ENCODE peak calls at places on chromosome 18, in five cellular contexts. One of them, this sample, is unnamed.

GRCh38 chr18:48843162-48843561 is 107.6 kb downstream of the SMAD7 start:
- DNase-seq in nephron progenitor cell: no peak
- DNase-seq in heart left ventricle: peak
- DNase-seq in HFFc6: no peak
- DNase-seq in psoas muscle: peak
- DNase-seq in this sample: no peak

GRCh38 chr18:74499633-74500032 is 3.5 kb downstream of the CNDP2 start:
- DNase-seq in nephron progenitor cell: no peak
- DNase-seq in heart left ventricle: peak
- DNase-seq in HFFc6: no peak
- DNase-seq in psoas muscle: peak
- DNase-seq in this sample: peak

GRCh38 chr18:48545690-48546365 is 7.0 kb downstream of the CTIF start:
- DNase-seq in nephron progenitor cell: peak
- DNase-seq in heart left ventricle: peak
- DNase-seq in HFFc6: peak
- DNase-seq in psoas muscle: peak
- DNase-seq in this sample: peak

GRCh38 chr18:34821669-34822210 is 111.6 kb downstream of the DTNA start:
- DNase-seq in nephron progenitor cell: no peak
- DNase-seq in heart left ventricle: no peak
- DNase-seq in HFFc6: peak
- DNase-seq in psoas muscle: no peak
- DNase-seq in this sample: no peak

GRCh38 chr18:8496186-8496585 is 113.1 kb upstream of the RAB12 start:
- DNase-seq in nephron progenitor cell: no peak
- DNase-seq in heart left ventricle: no peak
- DNase-seq in HFFc6: no peak
- DNase-seq in psoas muscle: no peak
- DNase-seq in this sample: no peak

GRCh38 chr18:23588836-23589560 is 2.7 kb upstream of the NPC1 start:
- DNase-seq in nephron progenitor cell: no peak
- DNase-seq in heart left ventricle: no peak
- DNase-seq in HFFc6: no peak
- DNase-seq in psoas muscle: no peak
- DNase-seq in this sample: no peak

GRCh38 chr18:50879302-50880107 is 587 bp downstream of the ME2 start:
- DNase-seq in nephron progenitor cell: no peak
- DNase-seq in heart left ventricle: no peak
- DNase-seq in HFFc6: peak
- DNase-seq in psoas muscle: no peak
- DNase-seq in this sample: no peak

GRCh38 chr18:22309191-22309590 is 108.5 kb downstream of the CTAGE1 start:
- DNase-seq in nephron progenitor cell: no peak
- DNase-seq in heart left ventricle: no peak
- DNase-seq in HFFc6: peak
- DNase-seq in psoas muscle: no peak
- DNase-seq in this sample: no peak

GRCh38 chr18:50560681-50561629 is 1.1 kb downstream of the MAPK4 start:
- DNase-seq in nephron progenitor cell: peak
- DNase-seq in heart left ventricle: no peak
- DNase-seq in HFFc6: no peak
- DNase-seq in psoas muscle: no peak
- DNase-seq in this sample: peak

GRCh38 chr18:42798606-42799005 is 316.9 kb downstream of the RIT2 start:
- DNase-seq in nephron progenitor cell: no peak
- DNase-seq in heart left ventricle: no peak
- DNase-seq in HFFc6: no peak
- DNase-seq in psoas muscle: no peak
- DNase-seq in this sample: no peak

GRCh38 chr18:74288730-74289129 is 3.0 kb downstream of the CYB5A start:
- DNase-seq in nephron progenitor cell: no peak
- DNase-seq in heart left ventricle: no peak
- DNase-seq in HFFc6: no peak
- DNase-seq in psoas muscle: no peak
- DNase-seq in this sample: no peak

DNA sequence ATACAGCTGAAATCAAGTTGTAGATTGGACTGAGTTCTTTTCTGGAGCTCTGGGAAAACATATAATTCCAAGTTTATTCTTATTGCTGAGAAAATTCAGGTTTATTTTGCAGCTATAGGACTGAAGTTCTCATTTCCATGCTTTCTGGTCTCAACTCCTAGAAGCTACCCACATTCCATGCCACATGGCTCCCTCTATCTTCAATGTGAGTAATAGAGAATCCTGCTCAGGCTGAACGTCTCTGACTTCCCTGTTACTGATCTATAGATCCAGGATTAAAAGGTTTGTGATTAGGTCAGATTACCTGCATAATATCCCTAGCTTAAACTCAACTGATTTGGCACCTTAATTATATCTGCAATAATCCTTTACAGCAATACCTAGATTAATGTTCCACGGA is 453.8 kb upstream of the MC4R start:
- DNase-seq in nephron progenitor cell: no peak
- DNase-seq in heart left ventricle: no peak
- DNase-seq in HFFc6: no peak
- DNase-seq in psoas muscle: no peak
- DNase-seq in this sample: no peak
- TF ChIP-seq CTCF in nephron progenitor cell: no peak
- TF ChIP-seq CTCF in heart left ventricle: no peak
- TF ChIP-seq CTCF in HFFc6: no peak
- TF ChIP-seq CTCF in psoas muscle: no peak
- TF ChIP-seq CTCF in this sample: no peak

GRCh38 chr18:61893304-61893970 is 630 bp upstream of the RNF152 start:
- DNase-seq in nephron progenitor cell: peak
- DNase-seq in heart left ventricle: peak
- DNase-seq in HFFc6: peak
- DNase-seq in psoas muscle: peak
- DNase-seq in this sample: peak
- TF ChIP-seq CTCF in nephron progenitor cell: no peak
- TF ChIP-seq CTCF in heart left ventricle: no peak
- TF ChIP-seq CTCF in HFFc6: peak
- TF ChIP-seq CTCF in psoas muscle: no peak
- TF ChIP-seq CTCF in this sample: peak

GRCh38 chr18:72768681-72769229 is 99.0 kb downstream of the NETO1 start:
- DNase-seq in nephron progenitor cell: no peak
- DNase-seq in heart left ventricle: no peak
- DNase-seq in HFFc6: no peak
- DNase-seq in psoas muscle: no peak
- DNase-seq in this sample: no peak
- TF ChIP-seq CTCF in nephron progenitor cell: no peak
- TF ChIP-seq CTCF in heart left ventricle: no peak
- TF ChIP-seq CTCF in HFFc6: no peak
- TF ChIP-seq CTCF in psoas muscle: no peak
- TF ChIP-seq CTCF in this sample: no peak

GRCh38 chr18:13410471-13410870 is 191.9 kb downstream of the LDLRAD4 start:
- DNase-seq in nephron progenitor cell: no peak
- DNase-seq in heart left ventricle: no peak
- DNase-seq in HFFc6: no peak
- DNase-seq in psoas muscle: no peak
- DNase-seq in this sample: no peak

GRCh38 chr18:13412901-13413300 is 194.3 kb downstream of the LDLRAD4 start:
- DNase-seq in nephron progenitor cell: no peak
- DNase-seq in heart left ventricle: no peak
- DNase-seq in HFFc6: no peak
- DNase-seq in psoas muscle: peak
- DNase-seq in this sample: no peak

GRCh38 chr18:13407484-13407883 is 188.9 kb downstream of the LDLRAD4 start:
- DNase-seq in nephron progenitor cell: no peak
- DNase-seq in heart left ventricle: no peak
- DNase-seq in HFFc6: no peak
- DNase-seq in psoas muscle: no peak
- DNase-seq in this sample: no peak

GRCh38 chr18:13412017-13412416 is 193.5 kb downstream of the LDLRAD4 start:
- DNase-seq in nephron progenitor cell: no peak
- DNase-seq in heart left ventricle: no peak
- DNase-seq in HFFc6: no peak
- DNase-seq in psoas muscle: no peak
- DNase-seq in this sample: no peak

DNA sequence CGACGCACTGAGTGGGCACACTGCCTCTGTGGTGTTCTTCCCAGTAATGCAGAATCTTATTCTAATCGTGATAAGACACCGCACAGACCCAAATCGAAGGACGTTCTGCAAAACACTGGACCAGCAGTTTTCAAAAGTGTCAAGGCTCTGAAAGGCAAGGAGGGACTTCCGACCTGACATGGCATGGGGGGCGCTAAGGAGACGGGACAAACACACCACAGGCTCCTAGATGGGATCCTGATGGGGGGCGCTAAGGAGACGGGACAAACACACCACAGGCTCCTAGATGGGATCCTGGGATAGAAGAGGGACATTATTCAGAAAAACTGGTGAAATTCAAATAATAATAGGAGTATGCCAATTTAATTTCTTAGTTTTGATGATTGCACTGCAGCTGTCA is 191.4 kb downstream of the LDLRAD4 start:
- DNase-seq in nephron progenitor cell: no peak
- DNase-seq in heart left ventricle: no peak
- DNase-seq in HFFc6: no peak
- DNase-seq in psoas muscle: no peak
- DNase-seq in this sample: no peak
- TF ChIP-seq CTCF in nephron progenitor cell: no peak
- TF ChIP-seq CTCF in heart left ventricle: no peak
- TF ChIP-seq CTCF in HFFc6: no peak
- TF ChIP-seq CTCF in psoas muscle: no peak
- TF ChIP-seq CTCF in this sample: no peak

GRCh38 chr18:64707052-64707451 is 558.2 kb upstream of the LINC00305 start:
- DNase-seq in nephron progenitor cell: no peak
- DNase-seq in heart left ventricle: no peak
- DNase-seq in HFFc6: no peak
- DNase-seq in psoas muscle: no peak
- DNase-seq in this sample: no peak
- TF ChIP-seq CTCF in nephron progenitor cell: no peak
- TF ChIP-seq CTCF in heart left ventricle: no peak
- TF ChIP-seq CTCF in HFFc6: no peak
- TF ChIP-seq CTCF in psoas muscle: no peak
- TF ChIP-seq CTCF in this sample: no peak

GRCh38 chr18:46424898-46425297 is 232.1 kb downstream of the LOXHD1 start:
- DNase-seq in nephron progenitor cell: peak
- DNase-seq in heart left ventricle: no peak
- DNase-seq in HFFc6: no peak
- DNase-seq in psoas muscle: no peak
- DNase-seq in this sample: no peak
- TF ChIP-seq CTCF in nephron progenitor cell: no peak
- TF ChIP-seq CTCF in heart left ventricle: no peak
- TF ChIP-seq CTCF in HFFc6: no peak
- TF ChIP-seq CTCF in psoas muscle: no peak
- TF ChIP-seq CTCF in this sample: no peak

This sample was measured in heart right ventricle.